ENCODE peak calls at places on chromosomes 11 and 22, in five cellular contexts. F is kidney glomerular epithelial cell; A is GM04503; X is stimulated activated CD4-positive, alpha-beta T cell treated with anti-CD3 and anti-CD28 coated beads, Interleukin-1b, Interleukin-23, amount 100 ng/mL, for 1 hour; H is heart left ventricle. T is an unnamed sample.

GRCh38 chr11:94747136-94748110 is 20.7 kb upstream of the AMOTL1 start:
- DNase-seq in F (peak), A (no peak), X (no peak), H (no peak), T (peak)

GRCh38 chr22:38841635-38842034 is 2.2 kb downstream of the NPTXR start:
- DNase-seq in F (no peak), A (no peak), X (no peak), H (no peak), T (no peak)

GRCh38 chr11:103673773-103674172 is 362.7 kb upstream of the DDI1 start:
- DNase-seq in F (no peak), A (peak), X (no peak), H (no peak), T (peak)

GRCh38 chr22:26134654-26135330 is 34.5 kb upstream of the SEZ6L start:
- DNase-seq in F (no peak), A (no peak), X (no peak), H (no peak), T (no peak)

GRCh38 chr11:14643697-14644395 is at the start of gene PDE3B:
- DNase-seq in F (peak), A (no peak), X (no peak), H (peak), T (peak)

GRCh38 chr11:47186076-47186936 is at the start of gene PACSIN3:
- DNase-seq in F (no peak), A (no peak), X (no peak), H (peak), T (peak)

GRCh38 chr11:8768625-8769333 is 86.2 kb downstream of the RPL27A start:
- DNase-seq in F (peak), A (peak), X (no peak), H (peak), T (peak)

GRCh38 chr11:1406571-1407485 is 17.1 kb downstream of the BRSK2 start:
- DNase-seq in F (no peak), A (no peak), X (no peak), H (no peak), T (no peak)

GRCh38 chr22:42757475-42757874 is 36.8 kb upstream of the A4GALT start:
- DNase-seq in F (no peak), A (no peak), X (no peak), H (no peak), T (no peak)

GRCh38 chr11:69371731-69372588 is 78.0 kb downstream of the MYEOV start:
- DNase-seq in F (no peak), A (no peak), X (no peak), H (peak), T (no peak)

GRCh38 chr22:22619765-22620414 is 24.5 kb upstream of the GGTLC2 start:
- DNase-seq in F (no peak), A (no peak), X (no peak), H (no peak), T (no peak)

GRCh38 chr22:44425356-44425755 is 72.7 kb downstream of the RTL6 start:
- DNase-seq in F (no peak), A (no peak), X (no peak), H (no peak), T (peak)

GRCh38 chr11:123601136-123601535 is 53.3 kb downstream of the SCN3B start:
- DNase-seq in F (no peak), A (peak), X (no peak), H (no peak), T (peak)

GRCh38 chr11:13391217-13391616 is 71.8 kb downstream of the BTBD10 start:
- DNase-seq in F (no peak), A (no peak), X (no peak), H (no peak), T (no peak)

GRCh38 chr11:28703371-28703770 is 595.2 kb downstream of the METTL15 start:
- DNase-seq in F (no peak), A (no peak), X (no peak), H (no peak), T (no peak)

GRCh38 chr11:123083623-123084029 is 21.7 kb upstream of the HSPA8 start:
- DNase-seq in F (peak), A (peak), X (peak), H (peak), T (peak)

GRCh38 chr11:120516461-120517389 is 5.2 kb downstream of the GRIK4 start:
- DNase-seq in F (no peak), A (no peak), X (no peak), H (no peak), T (no peak)

GRCh38 chr22:44738347-44738715 is 14.0 kb upstream of the ARHGAP8 start:
- DNase-seq in F (peak), A (no peak), X (no peak), H (no peak), T (no peak)

GRCh38 chr11:27475622-27476021 is 3.0 kb upstream of the LGR4 start:
- DNase-seq in F (no peak), A (no peak), X (no peak), H (no peak), T (no peak)

GRCh38 chr11:121367434-121367833 is 74.9 kb downstream of the SC5D start:
- DNase-seq in F (no peak), A (no peak), X (no peak), H (no peak), T (peak)

T was measured in adipocyte.